ENCODE peak calls at places on chromosomes 11 and 22, in four cellular contexts. One of them, this sample, is unnamed.

GRCh38 chr11:101063706-101064105 is 65.9 kb downstream of the PGR start:
- DNase-seq in heart left ventricle: no peak
- DNase-seq in GM13976: no peak
- DNase-seq in MM.1S: no peak
- DNase-seq in this sample: no peak

GRCh38 chr11:68691402-68691784 is 7.0 kb downstream of the GAL start:
- DNase-seq in heart left ventricle: no peak
- DNase-seq in MM.1S: no peak
- DNase-seq in GM13976: no peak
- DNase-seq in this sample: no peak

GRCh38 chr11:38252620-38253019 is 1654.6 kb upstream of the RAG2 start:
- DNase-seq in heart left ventricle: no peak
- DNase-seq in MM.1S: no peak
- DNase-seq in GM13976: no peak
- DNase-seq in this sample: no peak

GRCh38 chr11:77212314-77213007 is 84.4 kb downstream of the MYO7A start:
- DNase-seq in MM.1S: no peak
- DNase-seq in heart left ventricle: no peak
- DNase-seq in GM13976: peak
- DNase-seq in this sample: no peak

GRCh38 chr11:125429174-125429707 is 66.8 kb downstream of the FEZ1 start:
- DNase-seq in MM.1S: peak
- DNase-seq in GM13976: peak
- DNase-seq in heart left ventricle: peak
- DNase-seq in this sample: peak

GRCh38 chr11:44083433-44083832 is 12.0 kb upstream of the EXT2 start:
- DNase-seq in heart left ventricle: no peak
- DNase-seq in MM.1S: no peak
- DNase-seq in GM13976: no peak
- DNase-seq in this sample: no peak

GRCh38 chr22:46055851-46056168 is 78.8 kb upstream of the WNT7B start:
- DNase-seq in MM.1S: no peak
- DNase-seq in heart left ventricle: no peak
- DNase-seq in GM13976: no peak
- DNase-seq in this sample: no peak

GRCh38 chr11:103652013-103652412 is 384.4 kb upstream of the DDI1 start:
- DNase-seq in heart left ventricle: no peak
- DNase-seq in GM13976: no peak
- DNase-seq in MM.1S: no peak
- DNase-seq in this sample: no peak

GRCh38 chr22:44583076-44583760 is 85.2 kb upstream of the RTL6 start:
- DNase-seq in GM13976: no peak
- DNase-seq in heart left ventricle: peak
- DNase-seq in MM.1S: no peak
- DNase-seq in this sample: no peak

GRCh38 chr11:130514851-130515250 is 66.4 kb downstream of the ADAMTS15 start:
- DNase-seq in GM13976: no peak
- DNase-seq in heart left ventricle: no peak
- DNase-seq in MM.1S: no peak
- DNase-seq in this sample: no peak

GRCh38 chr22:42780070-42780540 is 59.4 kb upstream of the A4GALT start:
- DNase-seq in MM.1S: peak
- DNase-seq in heart left ventricle: no peak
- DNase-seq in GM13976: peak
- DNase-seq in this sample: peak

GRCh38 chr11:9752091-9752490 is 88.2 kb downstream of the SWAP70 start:
- DNase-seq in MM.1S: no peak
- DNase-seq in GM13976: no peak
- DNase-seq in heart left ventricle: peak
- DNase-seq in this sample: no peak

GRCh38 chr22:27698830-27699229 is 102.7 kb downstream of the MN1 start:
- DNase-seq in MM.1S: no peak
- DNase-seq in heart left ventricle: no peak
- DNase-seq in GM13976: no peak
- DNase-seq in this sample: no peak

GRCh38 chr11:44708063-44708462 is 18.7 kb upstream of the TSPAN18 start:
- DNase-seq in GM13976: no peak
- DNase-seq in heart left ventricle: peak
- DNase-seq in MM.1S: no peak
- DNase-seq in this sample: no peak

GRCh38 chr11:44825058-44825795 is 98.5 kb downstream of the TSPAN18 start:
- DNase-seq in GM13976: no peak
- DNase-seq in heart left ventricle: no peak
- DNase-seq in MM.1S: no peak
- DNase-seq in this sample: no peak

GRCh38 chr11:19664896-19665548 is 47.6 kb upstream of the NAV2 start:
- DNase-seq in GM13976: no peak
- DNase-seq in MM.1S: no peak
- DNase-seq in heart left ventricle: no peak
- DNase-seq in this sample: no peak

GRCh38 chr11:94178331-94178730 is 49.7 kb downstream of the PANX1 start:
- DNase-seq in GM13976: no peak
- DNase-seq in heart left ventricle: no peak
- DNase-seq in MM.1S: no peak
- DNase-seq in this sample: no peak

GRCh38 chr11:117146521-117146920 is 2.4 kb downstream of the PAFAH1B2 start:
- DNase-seq in GM13976: no peak
- DNase-seq in heart left ventricle: no peak
- DNase-seq in MM.1S: no peak
- DNase-seq in this sample: no peak

GRCh38 chr11:108122166-108122628 is 830 bp downstream of the ACAT1 start:
- DNase-seq in heart left ventricle: no peak
- DNase-seq in GM13976: no peak
- DNase-seq in MM.1S: no peak
- DNase-seq in this sample: no peak

GRCh38 chr11:79437981-79438630 is 2.7 kb downstream of the TENM4 start:
- DNase-seq in MM.1S: no peak
- DNase-seq in heart left ventricle: peak
- DNase-seq in GM13976: peak
- DNase-seq in this sample: peak

GRCh38 chr22:50329236-50329635 is 2.4 kb upstream of the DENND6B start:
- DNase-seq in heart left ventricle: peak
- DNase-seq in GM13976: no peak
- DNase-seq in MM.1S: no peak
- DNase-seq in this sample: no peak

DNA sequence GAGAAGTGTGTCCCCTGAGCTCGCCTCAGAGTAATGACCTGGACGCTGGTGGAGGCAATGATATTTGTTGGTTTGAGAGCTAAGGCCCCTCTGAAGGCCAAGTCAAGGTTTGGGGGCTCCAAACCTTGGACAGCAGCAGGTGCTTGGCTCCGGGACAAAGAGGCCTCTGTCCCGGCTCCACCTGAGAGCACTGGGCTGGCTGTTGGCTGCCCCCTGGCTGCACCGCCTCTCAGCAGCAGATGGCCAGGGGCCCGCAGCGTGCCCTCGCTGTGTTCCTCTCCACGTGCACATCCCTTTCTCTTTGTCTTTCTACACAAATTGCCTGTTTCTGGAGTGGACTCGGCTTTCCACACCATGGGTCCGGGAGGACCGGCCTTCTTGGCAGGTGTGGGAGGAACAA is 301.3 kb downstream of the NTM start:
- DNase-seq in MM.1S: no peak
- DNase-seq in heart left ventricle: no peak
- DNase-seq in GM13976: no peak
- DNase-seq in this sample: no peak
- TF ChIP-seq CTCF in MM.1S: no peak
- TF ChIP-seq CTCF in heart left ventricle: no peak
- TF ChIP-seq CTCF in GM13976: no peak
- TF ChIP-seq CTCF in this sample: no peak

DNA sequence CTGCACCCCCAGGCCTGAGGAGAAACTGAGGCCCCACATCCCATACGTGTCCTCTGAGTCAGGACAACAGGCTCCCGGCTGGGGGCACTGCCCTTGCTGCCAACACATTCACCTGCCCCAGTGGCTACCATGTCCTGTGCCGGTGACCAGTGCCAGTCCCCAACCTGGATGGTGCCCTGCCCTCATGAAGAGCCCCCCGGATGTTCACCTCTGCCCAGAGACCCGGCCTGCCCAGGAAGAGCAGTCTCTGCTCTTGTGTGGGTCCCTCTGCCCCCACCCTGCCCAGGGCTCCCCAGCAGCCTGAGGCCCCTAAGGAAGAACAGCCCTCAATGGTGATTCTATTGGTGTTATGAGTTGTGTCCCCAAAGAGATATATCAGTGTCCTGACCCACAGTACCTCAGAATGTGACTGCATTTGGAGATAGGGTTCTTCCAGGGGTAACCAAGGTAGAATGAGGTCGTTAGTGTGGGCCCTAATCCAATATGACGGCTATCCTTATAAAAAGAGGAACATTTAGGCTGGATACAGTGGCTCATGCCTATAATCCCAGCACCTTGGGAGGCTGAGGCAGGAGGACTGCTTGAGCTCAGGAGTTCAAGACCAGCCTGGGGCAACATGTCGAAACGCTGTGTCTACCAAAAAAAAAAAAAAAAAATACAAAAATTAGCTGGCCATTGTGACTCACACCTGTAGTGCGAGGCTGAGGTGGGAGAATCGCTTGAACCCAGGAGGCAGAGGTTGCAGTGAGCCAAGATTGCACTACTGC is 13.2 kb upstream of the DGCR8 start:
- DNase-seq in GM13976: no peak
- DNase-seq in heart left ventricle: no peak
- DNase-seq in MM.1S: no peak
- DNase-seq in this sample: no peak
- TF ChIP-seq CTCF in GM13976: no peak
- TF ChIP-seq CTCF in heart left ventricle: no peak
- TF ChIP-seq CTCF in MM.1S: no peak
- TF ChIP-seq CTCF in this sample: no peak

DNA sequence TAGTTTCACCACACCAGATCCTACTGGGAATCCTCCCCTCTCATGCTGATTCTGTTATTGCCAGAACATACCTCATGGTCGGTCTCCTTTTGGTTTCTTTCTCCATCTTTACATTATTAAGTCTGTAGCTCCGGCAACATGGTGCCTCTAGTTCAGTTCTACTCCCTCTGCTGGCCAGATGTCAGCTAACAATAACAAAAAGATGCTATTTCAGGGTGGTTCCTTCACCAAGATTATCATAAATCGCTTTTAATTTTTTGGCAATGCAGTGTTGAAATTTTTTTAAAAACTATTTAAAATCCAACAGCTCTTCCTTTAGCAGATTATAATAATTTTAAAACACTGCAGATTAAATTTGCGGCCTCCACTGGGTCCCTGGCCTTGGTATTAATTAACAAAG is 492.8 kb upstream of the KIRREL3 start:
- DNase-seq in MM.1S: peak
- DNase-seq in GM13976: no peak
- DNase-seq in heart left ventricle: no peak
- DNase-seq in this sample: no peak
- TF ChIP-seq CTCF in MM.1S: peak
- TF ChIP-seq CTCF in GM13976: peak
- TF ChIP-seq CTCF in heart left ventricle: peak
- TF ChIP-seq CTCF in this sample: peak

GRCh38 chr11:35458846-35459245 is 39.5 kb upstream of the SLC1A2 start:
- DNase-seq in heart left ventricle: no peak
- DNase-seq in GM13976: no peak
- DNase-seq in MM.1S: no peak
- DNase-seq in this sample: no peak

GRCh38 chr11:35464308-35464707 is 45.0 kb upstream of the SLC1A2 start:
- DNase-seq in MM.1S: no peak
- DNase-seq in heart left ventricle: no peak
- DNase-seq in GM13976: no peak
- DNase-seq in this sample: no peak

GRCh38 chr11:35463211-35463810 is 44.0 kb upstream of the SLC1A2 start:
- DNase-seq in heart left ventricle: no peak
- DNase-seq in GM13976: no peak
- DNase-seq in MM.1S: no peak
- DNase-seq in this sample: no peak

GRCh38 chr11:35466058-35466457 is 46.7 kb upstream of the SLC1A2 start:
- DNase-seq in heart left ventricle: no peak
- DNase-seq in MM.1S: no peak
- DNase-seq in GM13976: no peak
- DNase-seq in this sample: no peak

DNA sequence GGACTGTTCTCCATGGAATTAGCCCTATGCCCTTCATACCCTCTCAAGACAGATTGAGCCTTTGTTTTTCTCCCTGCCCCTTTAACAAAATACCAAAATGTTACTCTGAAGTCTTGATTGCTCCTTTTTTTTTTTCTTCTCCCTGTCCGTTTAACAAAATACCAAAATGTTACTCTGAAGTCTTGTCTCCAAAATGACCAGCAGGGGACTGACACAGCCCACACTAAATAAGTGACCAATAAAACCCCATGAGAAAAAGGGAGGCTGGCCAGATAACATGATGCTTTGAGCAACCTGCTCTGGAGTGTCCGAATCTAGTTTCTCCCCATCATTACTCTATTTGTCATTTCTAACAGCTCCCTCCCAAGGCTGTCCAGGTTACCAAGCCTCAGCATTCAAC is 42.6 kb upstream of the SLC1A2 start:
- DNase-seq in MM.1S: no peak
- DNase-seq in heart left ventricle: no peak
- DNase-seq in GM13976: no peak
- DNase-seq in this sample: no peak
- TF ChIP-seq CTCF in MM.1S: no peak
- TF ChIP-seq CTCF in heart left ventricle: no peak
- TF ChIP-seq CTCF in GM13976: no peak
- TF ChIP-seq CTCF in this sample: no peak

DNA sequence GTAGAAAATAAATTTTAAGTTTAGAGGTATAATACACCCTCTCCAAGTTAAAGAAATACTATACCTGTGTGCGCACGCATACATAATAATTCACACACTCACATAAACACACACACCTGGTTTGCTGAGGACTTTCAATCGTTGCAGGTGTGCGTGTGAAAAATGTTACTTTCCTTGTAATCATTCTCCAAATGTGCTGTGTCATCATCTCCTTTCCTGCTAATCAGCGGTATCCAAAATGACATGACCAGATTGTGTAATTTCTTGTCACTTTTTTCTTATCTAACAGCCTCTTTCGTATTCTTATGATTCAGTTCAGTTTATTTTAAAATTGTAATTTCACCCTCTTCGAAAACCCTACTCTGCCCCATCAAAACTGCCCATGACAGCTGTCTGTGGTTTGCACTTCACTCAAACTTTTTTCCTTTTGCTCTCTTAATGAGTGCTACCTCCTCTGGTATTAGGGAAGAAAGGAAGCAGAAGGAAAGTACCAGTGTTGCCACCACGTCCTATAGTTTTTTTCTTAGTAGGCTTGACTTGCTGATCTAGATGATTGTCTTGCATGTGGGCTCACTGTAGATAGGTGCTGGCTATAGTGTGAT is 651.2 kb downstream of the CNTN5 start:
- DNase-seq in MM.1S: no peak
- DNase-seq in heart left ventricle: no peak
- DNase-seq in GM13976: no peak
- DNase-seq in this sample: no peak
- TF ChIP-seq CTCF in MM.1S: no peak
- TF ChIP-seq CTCF in heart left ventricle: no peak
- TF ChIP-seq CTCF in GM13976: no peak
- TF ChIP-seq CTCF in this sample: no peak

DNA sequence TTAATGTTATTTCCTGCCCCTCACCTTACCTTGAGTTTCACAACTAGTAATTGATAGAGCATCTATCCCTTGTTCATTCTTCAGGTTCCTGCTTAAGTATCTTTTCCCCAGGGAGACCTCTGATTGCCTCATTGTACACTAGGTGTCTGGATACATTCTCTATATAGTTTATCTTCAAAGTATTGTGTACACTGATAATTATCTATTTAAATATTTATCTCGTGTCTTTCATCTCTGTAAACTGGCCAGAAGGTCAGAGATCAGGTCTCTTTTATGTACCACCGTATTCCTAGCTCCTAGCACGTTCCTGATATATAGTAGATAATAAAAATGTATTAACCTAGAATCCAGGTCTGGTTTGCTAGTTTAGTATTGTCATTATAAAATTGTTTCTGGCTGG is 6.4 kb downstream of the TMEM126B start:
- DNase-seq in GM13976: no peak
- DNase-seq in MM.1S: no peak
- DNase-seq in heart left ventricle: no peak
- DNase-seq in this sample: no peak
- TF ChIP-seq CTCF in GM13976: no peak
- TF ChIP-seq CTCF in MM.1S: no peak
- TF ChIP-seq CTCF in heart left ventricle: no peak
- TF ChIP-seq CTCF in this sample: no peak

This sample was measured in GM13977.